ENCODE peak calls at places on chromosomes 6 and 20, in four cellular contexts. D is MV-4-11; W is CD4-positive, CD25-positive, alpha-beta regulatory T cell; V is left lobe of liver. N is an unnamed sample.

GRCh38 chr6:24060982-24061754 is 64.8 kb upstream of the NRSN1 start:
- DNase-seq in D (no peak), W (no peak), V (no peak), N (no peak)

GRCh38 chr20:17645546-17646208 is 36.4 kb downstream of the RRBP1 start:
- DNase-seq in D (peak), W (no peak), V (no peak), N (no peak)

GRCh38 chr6:3190779-3191178 is 33.4 kb upstream of the TUBB2A start:
- DNase-seq in D (no peak), W (no peak), V (no peak), N (no peak)

GRCh38 chr6:162178266-162178665 is 549.3 kb downstream of the PRKN start:
- DNase-seq in D (no peak), W (no peak), V (no peak), N (no peak)

GRCh38 chr20:9036593-9036992 is 32.3 kb upstream of the PLCB4 start:
- DNase-seq in D (no peak), W (no peak), V (no peak), N (no peak)

GRCh38 chr6:30107756-30108155 is 5.1 kb downstream of the TRIM31 start:
- DNase-seq in D (no peak), W (no peak), V (no peak), N (no peak)

GRCh38 chr20:52494244-52494643 is 302.7 kb upstream of the ZFP64 start:
- DNase-seq in D (no peak), W (no peak), V (no peak), N (peak)

GRCh38 chr6:167121471-167121870 is 1.4 kb upstream of the CCR6 start:
- DNase-seq in D (no peak), W (no peak), V (no peak), N (no peak)

GRCh38 chr6:132198896-132199295 is 202.4 kb downstream of the MOXD1 start:
- DNase-seq in D (no peak), W (no peak), V (no peak), N (no peak)

GRCh38 chr6:13467216-13467600 is 20.2 kb downstream of the GFOD1 start:
- DNase-seq in D (peak), W (no peak), V (peak), N (no peak)

GRCh38 chr20:46243707-46244628 is 64.3 kb downstream of the CDH22 start:
- DNase-seq in D (no peak), W (no peak), V (no peak), N (no peak)

GRCh38 chr6:122799916-122800701 is 11.1 kb downstream of the SMPDL3A start:
- DNase-seq in D (no peak), W (no peak), V (no peak), N (no peak)

GRCh38 chr6:25010917-25011625 is 75.3 kb upstream of the RIPOR2 start:
- DNase-seq in D (no peak), W (no peak), V (no peak), N (no peak)

GRCh38 chr6:147700436-147701209 is 192.1 kb downstream of the SAMD5 start:
- DNase-seq in D (no peak), W (no peak), V (no peak), N (no peak)

GRCh38 chr20:60221593-60221992 is 263.4 kb downstream of the CDH26 start:
- DNase-seq in D (no peak), W (no peak), V (peak), N (no peak)

GRCh38 chr6:506508-506907 is 115.0 kb downstream of the IRF4 start:
- DNase-seq in D (no peak), W (no peak), V (no peak), N (no peak)

GRCh38 chr6:31525932-31526591 is 2.7 kb upstream of the MCCD1 start:
- DNase-seq in D (no peak), W (no peak), V (no peak), N (peak)

GRCh38 chr6:14281831-14282230 is 164.3 kb downstream of the CD83 start:
- DNase-seq in D (no peak), W (no peak), V (no peak), N (no peak)

GRCh38 chr20:44210422-44211176 is at the start of gene OSER1:
- DNase-seq in D (peak), W (peak), V (peak), N (peak)

GRCh38 chr20:5282561-5282960 is 34.2 kb downstream of the PROKR2 start:
- DNase-seq in D (no peak), W (no peak), V (no peak), N (no peak)